ENCODE peak calls at places on chromosomes 7 and 10, in ten cellular contexts. A is right cardiac atrium; W is AG04450; X is aorta; Y is fibroblast of mammary gland; E is activated naive CD8-positive, alpha-beta T cell treated with anti-CD3 and anti-CD28 coated beads, Interleukin-2, amount 10 ng/mL, durations not matched to agents 7 days and 5 days; C is A172; I is Calu3; P is posterior vena cava; J is T-helper 1 cell. S is an unnamed sample.

GRCh38 chr10:97278491-97278989 is 13.9 kb downstream of the ARHGAP19 start:
- DNase-seq in W (peak), P (no peak), Y (peak), A (no peak), E (no peak), I (no peak), C (peak), X (no peak), J (no peak), S (no peak)

GRCh38 chr10:26212511-26212910 is 4.1 kb upstream of the GAD2 start:
- DNase-seq in Y (no peak), E (no peak), J (no peak), W (no peak), X (no peak), C (no peak), I (no peak), P (no peak), A (no peak), S (no peak)

GRCh38 chr7:128227246-128227645 is 13.8 kb upstream of the LEP start:
- DNase-seq in P (no peak), J (no peak), A (no peak), C (no peak), E (no peak), W (no peak), Y (no peak), I (no peak), X (no peak), S (no peak)

GRCh38 chr7:14761506-14762296 is 140.8 kb downstream of the DGKB start:
- DNase-seq in J (no peak), P (peak), C (peak), I (no peak), Y (peak), A (peak), E (no peak), W (peak), X (no peak), S (no peak)

GRCh38 chr10:70672993-70673928 is 955 bp downstream of the ADAMTS14 start:
- DNase-seq in J (no peak), P (no peak), W (peak), A (peak), Y (peak), C (peak), I (no peak), E (no peak), X (no peak), S (no peak)

GRCh38 chr10:72913287-72913686 is 19.7 kb downstream of the OIT3 start:
- DNase-seq in Y (no peak), J (no peak), X (no peak), E (no peak), P (no peak), I (no peak), A (no peak), W (no peak), C (no peak), S (no peak)

GRCh38 chr10:13299437-13300287 is at the start of gene PHYH:
- DNase-seq in A (peak), W (peak), I (peak), J (peak), X (peak), P (peak), Y (peak), E (peak), C (peak), S (peak)

GRCh38 chr10:3783721-3784432 is 1.1 kb downstream of the KLF6 start:
- DNase-seq in I (peak), W (no peak), C (no peak), A (peak), X (peak), E (no peak), J (peak), P (peak), Y (peak), S (no peak)

GRCh38 chr10:129031233-129032150 is 435.5 kb upstream of the MGMT start:
- DNase-seq in E (peak), Y (peak), P (no peak), A (peak), J (peak), X (peak), W (no peak), C (no peak), I (peak), S (peak)

GRCh38 chr7:47512481-47513176 is 69.3 kb downstream of the TNS3 start:
- DNase-seq in W (no peak), P (no peak), E (no peak), J (no peak), I (no peak), A (no peak), C (no peak), X (no peak), Y (no peak), S (no peak)

GRCh38 chr10:35546824-35547225 is 58.3 kb upstream of the GJD4 start:
- DNase-seq in X (no peak), J (no peak), P (no peak), C (peak), I (peak), E (no peak), A (no peak), Y (no peak), W (no peak), S (no peak)

GRCh38 chr10:97016728-97017473 is 168.9 kb downstream of the SLIT1 start:
- DNase-seq in P (peak), A (no peak), Y (no peak), W (no peak), E (peak), J (no peak), X (no peak), C (peak), I (no peak), S (no peak)

GRCh38 chr10:113693348-113693747 is 13.6 kb downstream of the CASP7 start:
- DNase-seq in E (no peak), X (no peak), C (no peak), A (no peak), W (no peak), J (no peak), Y (no peak), P (no peak), I (no peak), S (no peak)

GRCh38 chr7:81469299-81470083 is 300.4 kb downstream of the HGF start:
- DNase-seq in C (no peak), W (no peak), J (no peak), A (no peak), X (no peak), E (no peak), I (no peak), P (no peak), Y (no peak), S (no peak)

GRCh38 chr7:20798081-20798693 is 11.5 kb upstream of the SP8 start:
- DNase-seq in P (no peak), A (no peak), I (peak), J (no peak), X (no peak), E (peak), C (peak), W (no peak), Y (no peak), S (no peak)

GRCh38 chr10:35456175-35456574 is 119.9 kb downstream of the CCNY start:
- DNase-seq in Y (no peak), J (no peak), W (no peak), E (no peak), I (no peak), X (no peak), P (no peak), A (no peak), C (no peak), S (no peak)

GRCh38 chr7:127667017-127667670 is 15.2 kb downstream of the SND1 start:
- DNase-seq in E (no peak), P (no peak), I (no peak), X (no peak), Y (peak), A (no peak), C (peak), J (no peak), W (no peak), S (no peak)

GRCh38 chr10:78756604-78757442 is 311.9 kb upstream of the ZMIZ1 start:
- DNase-seq in A (peak), I (peak), E (no peak), Y (peak), P (peak), C (peak), J (no peak), W (peak), X (peak), S (no peak)

GRCh38 chr10:7475046-7475860 is 64.4 kb upstream of the SFMBT2 start:
- DNase-seq in W (no peak), Y (no peak), X (no peak), P (no peak), I (no peak), C (no peak), J (no peak), E (no peak), A (peak), S (no peak)

GRCh38 chr7:18086165-18087030 is 58.8 kb upstream of the PRPS1L1 start:
- DNase-seq in W (no peak), I (peak), A (peak), J (no peak), X (peak), E (peak), C (no peak), P (peak), Y (no peak), S (no peak)

GRCh38 chr10:101512741-101513140 is 75.3 kb downstream of the POLL start:
- DNase-seq in W (no peak), P (no peak), E (no peak), I (no peak), X (no peak), Y (peak), J (no peak), A (no peak), C (no peak), S (no peak)

GRCh38 chr10:1540144-1540543 is 197.2 kb downstream of the ADARB2 start:
- DNase-seq in W (no peak), Y (no peak), I (no peak), X (no peak), A (no peak), J (no peak), E (no peak), P (peak), C (no peak), S (no peak)

GRCh38 chr10:10785627-10786333 is 231.9 kb upstream of the CELF2 start:
- DNase-seq in X (no peak), C (no peak), E (no peak), Y (peak), I (no peak), W (no peak), P (no peak), J (no peak), A (no peak), S (no peak)

GRCh38 chr10:84946984-84947383 is 618.6 kb downstream of the CCSER2 start:
- DNase-seq in E (no peak), X (no peak), P (no peak), Y (no peak), W (no peak), C (no peak), I (no peak), J (no peak), A (no peak), S (no peak)

GRCh38 chr10:29124864-29125263 is 164.0 kb upstream of the LYZL1 start:
- DNase-seq in J (no peak), A (no peak), I (no peak), P (no peak), C (no peak), W (no peak), X (no peak), Y (no peak), E (no peak), S (no peak)

GRCh38 chr10:101538481-101538880 is 49.6 kb downstream of the POLL start:
- DNase-seq in I (no peak), Y (no peak), X (no peak), C (no peak), E (no peak), W (no peak), A (no peak), J (no peak), P (no peak), S (no peak)

GRCh38 chr10:96107623-96108038 is 22.5 kb upstream of the ZNF518A start:
- DNase-seq in I (no peak), E (no peak), Y (no peak), X (no peak), J (no peak), A (no peak), W (no peak), C (no peak), P (no peak), S (no peak)

GRCh38 chr7:24536670-24537069 is 36.6 kb upstream of the PALS2 start:
- DNase-seq in P (no peak), E (no peak), W (no peak), A (no peak), J (no peak), C (no peak), I (no peak), X (no peak), Y (no peak), S (no peak)

GRCh38 chr10:88270871-88271713 is 312.0 kb downstream of the RNLS start:
- DNase-seq in J (peak), E (peak), X (no peak), I (no peak), P (no peak), C (peak), W (no peak), A (peak), Y (peak), S (peak)

GRCh38 chr10:100730739-100731602 is 14.4 kb upstream of the PAX2 start:
- DNase-seq in X (no peak), W (no peak), Y (peak), C (peak), E (no peak), J (no peak), A (no peak), P (peak), I (no peak), S (no peak)